ENCODE peak calls at places on chromosomes 1 and 21, in ten cellular contexts. One of them, this sample, is unnamed.

GRCh38 chr1:6958407-6958806 is 173.2 kb downstream of the CAMTA1 start:
- DNase-seq in psoas muscle: no peak
- DNase-seq in mammary epithelial cell: no peak
- DNase-seq in progenitor cell of endocrine pancreas: no peak
- DNase-seq in astrocyte of the cerebellum: no peak
- DNase-seq in neural progenitor cell: no peak
- DNase-seq in astrocyte: no peak
- DNase-seq in endothelial cell: no peak
- DNase-seq in pancreas: no peak
- DNase-seq in upper lobe of right lung: no peak
- DNase-seq in this sample: no peak

GRCh38 chr1:151980287-151981177 is 13.1 kb downstream of the S100A10 start:
- DNase-seq in psoas muscle: peak
- DNase-seq in mammary epithelial cell: peak
- DNase-seq in progenitor cell of endocrine pancreas: no peak
- DNase-seq in astrocyte of the cerebellum: peak
- DNase-seq in neural progenitor cell: no peak
- DNase-seq in astrocyte: peak
- DNase-seq in endothelial cell: no peak
- DNase-seq in pancreas: no peak
- DNase-seq in upper lobe of right lung: no peak
- DNase-seq in this sample: no peak

GRCh38 chr1:11787251-11787803 is 18.4 kb downstream of the MTHFR start:
- DNase-seq in psoas muscle: peak
- DNase-seq in mammary epithelial cell: peak
- DNase-seq in progenitor cell of endocrine pancreas: no peak
- DNase-seq in astrocyte of the cerebellum: no peak
- DNase-seq in neural progenitor cell: peak
- DNase-seq in astrocyte: peak
- DNase-seq in endothelial cell: no peak
- DNase-seq in pancreas: peak
- DNase-seq in upper lobe of right lung: peak
- DNase-seq in this sample: no peak

GRCh38 chr1:55337801-55338447 is 122.8 kb upstream of the USP24 start:
- DNase-seq in psoas muscle: no peak
- DNase-seq in mammary epithelial cell: peak
- DNase-seq in progenitor cell of endocrine pancreas: no peak
- DNase-seq in astrocyte of the cerebellum: peak
- DNase-seq in neural progenitor cell: peak
- DNase-seq in astrocyte: peak
- DNase-seq in endothelial cell: peak
- DNase-seq in pancreas: no peak
- DNase-seq in upper lobe of right lung: no peak
- DNase-seq in this sample: no peak

GRCh38 chr1:79396901-79397300 is 390.4 kb upstream of the ADGRL4 start:
- DNase-seq in psoas muscle: no peak
- DNase-seq in mammary epithelial cell: no peak
- DNase-seq in progenitor cell of endocrine pancreas: no peak
- DNase-seq in astrocyte of the cerebellum: no peak
- DNase-seq in neural progenitor cell: no peak
- DNase-seq in astrocyte: no peak
- DNase-seq in endothelial cell: no peak
- DNase-seq in pancreas: no peak
- DNase-seq in upper lobe of right lung: no peak
- DNase-seq in this sample: no peak

GRCh38 chr1:101959456-101959855 is 37.3 kb downstream of the OLFM3 start:
- DNase-seq in psoas muscle: no peak
- DNase-seq in mammary epithelial cell: no peak
- DNase-seq in progenitor cell of endocrine pancreas: no peak
- DNase-seq in astrocyte of the cerebellum: no peak
- DNase-seq in neural progenitor cell: no peak
- DNase-seq in astrocyte: no peak
- DNase-seq in endothelial cell: no peak
- DNase-seq in pancreas: no peak
- DNase-seq in upper lobe of right lung: no peak
- DNase-seq in this sample: no peak

GRCh38 chr1:182128502-182128901 is 67.0 kb upstream of the ZNF648 start:
- DNase-seq in psoas muscle: no peak
- DNase-seq in mammary epithelial cell: no peak
- DNase-seq in progenitor cell of endocrine pancreas: no peak
- DNase-seq in astrocyte of the cerebellum: no peak
- DNase-seq in neural progenitor cell: no peak
- DNase-seq in astrocyte: no peak
- DNase-seq in endothelial cell: no peak
- DNase-seq in pancreas: no peak
- DNase-seq in upper lobe of right lung: no peak
- DNase-seq in this sample: no peak

GRCh38 chr21:38520511-38520910 is 22.2 kb upstream of the ERG start:
- DNase-seq in psoas muscle: no peak
- DNase-seq in mammary epithelial cell: no peak
- DNase-seq in progenitor cell of endocrine pancreas: no peak
- DNase-seq in astrocyte of the cerebellum: no peak
- DNase-seq in neural progenitor cell: no peak
- DNase-seq in astrocyte: no peak
- DNase-seq in endothelial cell: no peak
- DNase-seq in pancreas: no peak
- DNase-seq in upper lobe of right lung: no peak
- DNase-seq in this sample: no peak

GRCh38 chr1:12153181-12153785 is 13.5 kb upstream of the TNFRSF1B start:
- DNase-seq in psoas muscle: peak
- DNase-seq in mammary epithelial cell: no peak
- DNase-seq in progenitor cell of endocrine pancreas: no peak
- DNase-seq in astrocyte of the cerebellum: no peak
- DNase-seq in neural progenitor cell: no peak
- DNase-seq in astrocyte: peak
- DNase-seq in endothelial cell: no peak
- DNase-seq in pancreas: no peak
- DNase-seq in upper lobe of right lung: peak
- DNase-seq in this sample: no peak

GRCh38 chr1:5692649-5693048 is 299.6 kb downstream of the NPHP4 start:
- DNase-seq in psoas muscle: no peak
- DNase-seq in mammary epithelial cell: no peak
- DNase-seq in progenitor cell of endocrine pancreas: no peak
- DNase-seq in astrocyte of the cerebellum: no peak
- DNase-seq in neural progenitor cell: no peak
- DNase-seq in astrocyte: no peak
- DNase-seq in endothelial cell: no peak
- DNase-seq in pancreas: no peak
- DNase-seq in upper lobe of right lung: no peak
- DNase-seq in this sample: no peak

GRCh38 chr1:78840447-78841251 is 165.9 kb downstream of the ADGRL4 start:
- DNase-seq in psoas muscle: no peak
- DNase-seq in mammary epithelial cell: peak
- DNase-seq in progenitor cell of endocrine pancreas: no peak
- DNase-seq in astrocyte of the cerebellum: peak
- DNase-seq in neural progenitor cell: peak
- DNase-seq in astrocyte: peak
- DNase-seq in endothelial cell: no peak
- DNase-seq in pancreas: no peak
- DNase-seq in upper lobe of right lung: no peak
- DNase-seq in this sample: peak

GRCh38 chr1:109906160-109906838 is 4.3 kb upstream of the CSF1 start:
- DNase-seq in psoas muscle: no peak
- DNase-seq in mammary epithelial cell: no peak
- DNase-seq in progenitor cell of endocrine pancreas: no peak
- DNase-seq in astrocyte of the cerebellum: no peak
- DNase-seq in neural progenitor cell: no peak
- DNase-seq in astrocyte: no peak
- DNase-seq in endothelial cell: no peak
- DNase-seq in pancreas: no peak
- DNase-seq in upper lobe of right lung: no peak
- DNase-seq in this sample: no peak

GRCh38 chr1:167095368-167095767 is 1.5 kb downstream of the STYXL2 start:
- DNase-seq in psoas muscle: no peak
- DNase-seq in mammary epithelial cell: peak
- DNase-seq in progenitor cell of endocrine pancreas: no peak
- DNase-seq in astrocyte of the cerebellum: peak
- DNase-seq in neural progenitor cell: no peak
- DNase-seq in astrocyte: peak
- DNase-seq in endothelial cell: no peak
- DNase-seq in pancreas: no peak
- DNase-seq in upper lobe of right lung: no peak
- DNase-seq in this sample: no peak

GRCh38 chr1:240484804-240485441 is 127.0 kb downstream of the GREM2 start:
- DNase-seq in psoas muscle: no peak
- DNase-seq in mammary epithelial cell: no peak
- DNase-seq in progenitor cell of endocrine pancreas: no peak
- DNase-seq in astrocyte of the cerebellum: no peak
- DNase-seq in neural progenitor cell: no peak
- DNase-seq in astrocyte: no peak
- DNase-seq in endothelial cell: no peak
- DNase-seq in pancreas: no peak
- DNase-seq in upper lobe of right lung: no peak
- DNase-seq in this sample: no peak

GRCh38 chr21:44596068-44596725 is 3.9 kb upstream of the KRTAP10-6 start:
- DNase-seq in psoas muscle: no peak
- DNase-seq in mammary epithelial cell: peak
- DNase-seq in progenitor cell of endocrine pancreas: no peak
- DNase-seq in astrocyte of the cerebellum: no peak
- DNase-seq in neural progenitor cell: no peak
- DNase-seq in astrocyte: peak
- DNase-seq in endothelial cell: no peak
- DNase-seq in pancreas: no peak
- DNase-seq in upper lobe of right lung: no peak
- DNase-seq in this sample: no peak

GRCh38 chr1:1402081-1402900 is 3.2 kb upstream of the CCNL2 start:
- DNase-seq in psoas muscle: peak
- DNase-seq in mammary epithelial cell: peak
- DNase-seq in progenitor cell of endocrine pancreas: no peak
- DNase-seq in astrocyte of the cerebellum: no peak
- DNase-seq in neural progenitor cell: peak
- DNase-seq in astrocyte: peak
- DNase-seq in endothelial cell: peak
- DNase-seq in pancreas: no peak
- DNase-seq in upper lobe of right lung: no peak
- DNase-seq in this sample: peak

GRCh38 chr1:203791498-203791897 is 3.9 kb upstream of the ZBED6 start:
- DNase-seq in psoas muscle: no peak
- DNase-seq in mammary epithelial cell: no peak
- DNase-seq in progenitor cell of endocrine pancreas: no peak
- DNase-seq in astrocyte of the cerebellum: no peak
- DNase-seq in neural progenitor cell: no peak
- DNase-seq in astrocyte: no peak
- DNase-seq in endothelial cell: no peak
- DNase-seq in pancreas: no peak
- DNase-seq in upper lobe of right lung: no peak
- DNase-seq in this sample: no peak

GRCh38 chr1:62875676-62876075 is 91.7 kb downstream of the ATG4C start:
- DNase-seq in psoas muscle: no peak
- DNase-seq in mammary epithelial cell: no peak
- DNase-seq in progenitor cell of endocrine pancreas: no peak
- DNase-seq in astrocyte of the cerebellum: no peak
- DNase-seq in neural progenitor cell: no peak
- DNase-seq in astrocyte: no peak
- DNase-seq in endothelial cell: no peak
- DNase-seq in pancreas: no peak
- DNase-seq in upper lobe of right lung: no peak
- DNase-seq in this sample: no peak

GRCh38 chr1:211742889-211743529 is 67.6 kb upstream of the NEK2 start:
- DNase-seq in psoas muscle: no peak
- DNase-seq in mammary epithelial cell: no peak
- DNase-seq in progenitor cell of endocrine pancreas: no peak
- DNase-seq in astrocyte of the cerebellum: no peak
- DNase-seq in neural progenitor cell: no peak
- DNase-seq in astrocyte: no peak
- DNase-seq in endothelial cell: no peak
- DNase-seq in pancreas: no peak
- DNase-seq in upper lobe of right lung: no peak
- DNase-seq in this sample: no peak
- TF ChIP-seq CTCF in psoas muscle: no peak
- TF ChIP-seq CTCF in mammary epithelial cell: no peak
- TF ChIP-seq CTCF in progenitor cell of endocrine pancreas: no peak
- TF ChIP-seq CTCF in astrocyte of the cerebellum: no peak
- TF ChIP-seq CTCF in neural progenitor cell: no peak
- TF ChIP-seq CTCF in astrocyte: no peak
- TF ChIP-seq CTCF in endothelial cell: no peak
- TF ChIP-seq CTCF in pancreas: no peak
- TF ChIP-seq CTCF in upper lobe of right lung: no peak
- TF ChIP-seq CTCF in this sample: no peak

DNA sequence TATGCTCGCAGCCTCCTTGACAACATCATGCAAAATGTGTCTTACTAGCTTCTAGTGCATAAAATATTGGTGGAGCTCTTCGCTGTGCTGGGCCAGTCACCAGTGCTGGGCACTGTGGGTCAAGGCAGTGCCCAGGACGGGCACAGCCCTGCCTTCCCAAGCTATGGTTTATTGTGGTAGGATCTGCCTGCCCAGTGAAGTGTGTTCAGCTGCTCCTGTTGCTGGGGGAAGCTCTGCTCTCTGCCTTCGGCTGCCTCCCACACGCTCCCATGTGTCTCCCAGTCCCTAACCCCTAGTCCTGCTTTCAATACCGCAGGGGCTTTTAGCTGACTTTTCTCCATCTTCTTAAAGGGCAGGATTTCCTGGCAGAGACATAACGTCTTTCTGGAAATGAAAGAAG is 15.7 kb downstream of the EPHX1 start:
- DNase-seq in psoas muscle: peak
- DNase-seq in mammary epithelial cell: no peak
- DNase-seq in progenitor cell of endocrine pancreas: no peak
- DNase-seq in astrocyte of the cerebellum: no peak
- DNase-seq in neural progenitor cell: no peak
- DNase-seq in astrocyte: no peak
- DNase-seq in endothelial cell: no peak
- DNase-seq in pancreas: no peak
- DNase-seq in upper lobe of right lung: no peak
- DNase-seq in this sample: peak
- TF ChIP-seq CTCF in psoas muscle: no peak
- TF ChIP-seq CTCF in mammary epithelial cell: no peak
- TF ChIP-seq CTCF in progenitor cell of endocrine pancreas: no peak
- TF ChIP-seq CTCF in astrocyte of the cerebellum: no peak
- TF ChIP-seq CTCF in neural progenitor cell: no peak
- TF ChIP-seq CTCF in astrocyte: no peak
- TF ChIP-seq CTCF in endothelial cell: no peak
- TF ChIP-seq CTCF in pancreas: no peak
- TF ChIP-seq CTCF in upper lobe of right lung: no peak
- TF ChIP-seq CTCF in this sample: no peak

DNA sequence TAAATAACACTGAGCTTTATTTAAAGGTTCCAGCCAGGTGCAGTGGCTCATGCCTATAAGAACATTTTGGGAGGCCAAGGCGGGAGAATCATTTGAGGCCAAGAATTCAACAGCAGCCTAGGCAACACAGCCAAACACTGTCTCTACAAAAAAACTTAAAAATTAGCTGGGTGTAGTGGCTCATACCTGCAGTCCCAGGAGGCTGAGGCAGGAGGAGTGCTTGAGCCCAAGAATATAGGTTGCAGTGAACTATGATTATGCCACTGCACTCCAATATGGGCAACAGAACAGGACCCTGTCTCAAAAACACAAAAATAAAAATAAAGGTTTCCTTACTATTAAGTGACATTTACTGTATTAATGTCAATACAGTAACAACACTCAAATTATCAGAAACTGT is 2.1 kb downstream of the TAF12 start:
- DNase-seq in psoas muscle: no peak
- DNase-seq in mammary epithelial cell: peak
- DNase-seq in progenitor cell of endocrine pancreas: no peak
- DNase-seq in astrocyte of the cerebellum: no peak
- DNase-seq in neural progenitor cell: peak
- DNase-seq in astrocyte: no peak
- DNase-seq in endothelial cell: peak
- DNase-seq in pancreas: no peak
- DNase-seq in upper lobe of right lung: no peak
- DNase-seq in this sample: no peak
- TF ChIP-seq CTCF in psoas muscle: no peak
- TF ChIP-seq CTCF in mammary epithelial cell: peak
- TF ChIP-seq CTCF in progenitor cell of endocrine pancreas: peak
- TF ChIP-seq CTCF in astrocyte of the cerebellum: peak
- TF ChIP-seq CTCF in neural progenitor cell: peak
- TF ChIP-seq CTCF in astrocyte: peak
- TF ChIP-seq CTCF in endothelial cell: peak
- TF ChIP-seq CTCF in pancreas: no peak
- TF ChIP-seq CTCF in upper lobe of right lung: no peak
- TF ChIP-seq CTCF in this sample: no peak

GRCh38 chr1:50666849-50667248 is 243.6 kb upstream of the DMRTA2 start:
- DNase-seq in psoas muscle: no peak
- DNase-seq in mammary epithelial cell: no peak
- DNase-seq in progenitor cell of endocrine pancreas: no peak
- DNase-seq in astrocyte of the cerebellum: no peak
- DNase-seq in neural progenitor cell: no peak
- DNase-seq in astrocyte: no peak
- DNase-seq in endothelial cell: no peak
- DNase-seq in pancreas: no peak
- DNase-seq in upper lobe of right lung: no peak
- DNase-seq in this sample: no peak
- TF ChIP-seq CTCF in psoas muscle: no peak
- TF ChIP-seq CTCF in mammary epithelial cell: no peak
- TF ChIP-seq CTCF in progenitor cell of endocrine pancreas: no peak
- TF ChIP-seq CTCF in astrocyte of the cerebellum: no peak
- TF ChIP-seq CTCF in neural progenitor cell: peak
- TF ChIP-seq CTCF in astrocyte: no peak
- TF ChIP-seq CTCF in endothelial cell: no peak
- TF ChIP-seq CTCF in pancreas: no peak
- TF ChIP-seq CTCF in upper lobe of right lung: no peak
- TF ChIP-seq CTCF in this sample: no peak